ENCODE peak calls at places on chromosomes 4 and X, in five cellular contexts. One of them, this sample, is unnamed.

GRCh38 chr4:51842167-51842553 is 793 bp upstream of the DCUN1D4 start:
- DNase-seq in mesenchymal stem cell: no peak
- DNase-seq in IMR-90: peak
- DNase-seq in H1: no peak
- DNase-seq in neuronal stem cell: no peak
- DNase-seq in this sample: no peak

GRCh38 chrX:103442536-103442901 is 66.2 kb downstream of the BEX3 start:
- DNase-seq in mesenchymal stem cell: no peak
- DNase-seq in neuronal stem cell: no peak
- DNase-seq in IMR-90: peak
- DNase-seq in H1: no peak
- DNase-seq in this sample: no peak

GRCh38 chrX:130805906-130806305 is 97.1 kb downstream of the ENOX2 start:
- DNase-seq in H1: no peak
- DNase-seq in IMR-90: no peak
- DNase-seq in mesenchymal stem cell: no peak
- DNase-seq in neuronal stem cell: no peak
- DNase-seq in this sample: no peak

GRCh38 chrX:19440713-19441112 is 74.6 kb downstream of the MAP3K15 start:
- DNase-seq in neuronal stem cell: no peak
- DNase-seq in mesenchymal stem cell: peak
- DNase-seq in IMR-90: peak
- DNase-seq in H1: no peak
- DNase-seq in this sample: no peak

GRCh38 chr4:81807927-81808672 is 336.4 kb upstream of the RASGEF1B start:
- DNase-seq in H1: no peak
- DNase-seq in IMR-90: no peak
- DNase-seq in neuronal stem cell: no peak
- DNase-seq in mesenchymal stem cell: no peak
- DNase-seq in this sample: peak

GRCh38 chrX:154797006-154797405 is 8.3 kb downstream of the MPP1 start:
- DNase-seq in mesenchymal stem cell: peak
- DNase-seq in neuronal stem cell: no peak
- DNase-seq in IMR-90: no peak
- DNase-seq in H1: no peak
- DNase-seq in this sample: peak

GRCh38 chrX:3651272-3651671 is 62.2 kb downstream of the PRKX start:
- DNase-seq in mesenchymal stem cell: peak
- DNase-seq in neuronal stem cell: no peak
- DNase-seq in H1: no peak
- DNase-seq in IMR-90: peak
- DNase-seq in this sample: peak

GRCh38 chr4:102860928-102861327 is 7.9 kb upstream of the CISD2 start:
- DNase-seq in mesenchymal stem cell: no peak
- DNase-seq in H1: no peak
- DNase-seq in IMR-90: no peak
- DNase-seq in neuronal stem cell: no peak
- DNase-seq in this sample: no peak

GRCh38 chr4:108030332-108030731 is 40.6 kb downstream of the HADH start:
- DNase-seq in H1: peak
- DNase-seq in IMR-90: peak
- DNase-seq in neuronal stem cell: peak
- DNase-seq in mesenchymal stem cell: peak
- DNase-seq in this sample: peak

GRCh38 chr4:184510431-184510830 is 36.1 kb upstream of the IRF2 start:
- DNase-seq in IMR-90: no peak
- DNase-seq in mesenchymal stem cell: no peak
- DNase-seq in H1: no peak
- DNase-seq in neuronal stem cell: no peak
- DNase-seq in this sample: no peak

GRCh38 chrX:147736045-147736444 is 175.7 kb upstream of the FMR1 start:
- DNase-seq in neuronal stem cell: no peak
- DNase-seq in H1: no peak
- DNase-seq in mesenchymal stem cell: no peak
- DNase-seq in IMR-90: no peak
- DNase-seq in this sample: peak

GRCh38 chr4:101114936-101115372 is 232.4 kb downstream of the PPP3CA start:
- DNase-seq in mesenchymal stem cell: peak
- DNase-seq in IMR-90: peak
- DNase-seq in H1: peak
- DNase-seq in neuronal stem cell: peak
- DNase-seq in this sample: peak

GRCh38 chr4:147480502-147480890 is 401 bp upstream of the EDNRA start:
- DNase-seq in neuronal stem cell: no peak
- DNase-seq in H1: no peak
- DNase-seq in mesenchymal stem cell: no peak
- DNase-seq in IMR-90: no peak
- DNase-seq in this sample: no peak
- H3K4me3 ChIP-seq in neuronal stem cell: no peak
- H3K4me3 ChIP-seq in H1: peak
- H3K4me3 ChIP-seq in mesenchymal stem cell: peak
- H3K4me3 ChIP-seq in IMR-90: peak
- H3K4me3 ChIP-seq in this sample: peak

DNA sequence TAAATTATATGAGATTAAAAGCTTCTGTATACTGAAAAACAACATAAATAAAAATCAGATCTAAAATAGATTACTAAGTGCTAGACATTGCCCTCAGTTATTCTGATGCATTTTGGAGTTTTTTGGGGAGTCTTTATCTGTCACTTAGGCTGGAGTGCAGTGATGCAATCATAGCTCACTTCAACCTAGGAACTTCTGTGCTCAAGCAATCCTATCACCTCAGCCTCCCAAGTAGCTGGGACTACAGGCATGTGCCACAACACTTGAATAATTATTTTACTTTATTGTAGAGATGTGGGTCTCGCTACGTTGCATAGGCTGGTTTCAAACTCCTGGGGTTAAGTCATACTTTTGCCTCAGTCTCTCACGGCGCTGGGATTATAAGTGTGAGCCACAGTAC is 31.7 kb downstream of the HSD17B11 start:
- DNase-seq in mesenchymal stem cell: no peak
- DNase-seq in neuronal stem cell: no peak
- DNase-seq in H1: no peak
- DNase-seq in IMR-90: no peak
- DNase-seq in this sample: no peak
- H2BK5ac ChIP-seq in mesenchymal stem cell: no peak
- H2BK5ac ChIP-seq in neuronal stem cell: no peak
- H2BK5ac ChIP-seq in H1: no peak
- H2BK5ac ChIP-seq in IMR-90: no peak
- H2BK5ac ChIP-seq in this sample: no peak

GRCh38 chr4:169268951-169269781 is 1.6 kb downstream of the SH3RF1 start:
- DNase-seq in neuronal stem cell: no peak
- DNase-seq in IMR-90: peak
- DNase-seq in mesenchymal stem cell: peak
- DNase-seq in H1: no peak
- DNase-seq in this sample: no peak

GRCh38 chr4:169266081-169266480 is 4.7 kb downstream of the SH3RF1 start:
- DNase-seq in H1: no peak
- DNase-seq in IMR-90: no peak
- DNase-seq in neuronal stem cell: no peak
- DNase-seq in mesenchymal stem cell: no peak
- DNase-seq in this sample: no peak

GRCh38 chr4:169266661-169267060 is 4.1 kb downstream of the SH3RF1 start:
- DNase-seq in mesenchymal stem cell: no peak
- DNase-seq in IMR-90: no peak
- DNase-seq in H1: no peak
- DNase-seq in neuronal stem cell: no peak
- DNase-seq in this sample: no peak

GRCh38 chr4:169263791-169264392 is 6.9 kb downstream of the SH3RF1 start:
- DNase-seq in mesenchymal stem cell: no peak
- DNase-seq in H1: no peak
- DNase-seq in IMR-90: no peak
- DNase-seq in neuronal stem cell: no peak
- DNase-seq in this sample: no peak

GRCh38 chr4:169267070-169267469 is 3.7 kb downstream of the SH3RF1 start:
- DNase-seq in neuronal stem cell: no peak
- DNase-seq in H1: no peak
- DNase-seq in mesenchymal stem cell: no peak
- DNase-seq in IMR-90: no peak
- DNase-seq in this sample: peak
- H3K4me3 ChIP-seq in neuronal stem cell: no peak
- H3K4me3 ChIP-seq in H1: no peak
- H3K4me3 ChIP-seq in mesenchymal stem cell: peak
- H3K4me3 ChIP-seq in IMR-90: no peak
- H3K4me3 ChIP-seq in this sample: no peak

DNA sequence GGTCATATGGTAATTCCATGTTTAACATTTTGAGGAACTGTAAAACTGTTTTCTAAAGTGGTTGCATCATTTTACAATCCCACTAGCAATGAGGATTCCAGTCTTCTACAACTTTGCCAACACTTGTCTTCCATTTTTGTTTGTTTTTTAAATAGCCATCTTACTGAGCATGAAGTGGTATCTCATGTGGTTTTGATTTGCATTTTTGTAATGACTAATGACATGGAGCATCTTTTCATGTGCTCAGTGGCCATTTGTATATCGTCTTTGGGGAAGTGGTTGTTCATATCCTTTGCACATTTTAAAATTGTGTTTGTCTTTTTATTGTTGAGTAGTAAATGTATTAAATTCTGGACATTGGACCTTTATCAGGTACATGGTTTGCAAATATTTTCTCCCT is 94.8 kb downstream of the TMEM131L start:
- DNase-seq in H1: no peak
- DNase-seq in IMR-90: no peak
- DNase-seq in neuronal stem cell: no peak
- DNase-seq in mesenchymal stem cell: no peak
- DNase-seq in this sample: no peak
- H2BK5ac ChIP-seq in H1: no peak
- H2BK5ac ChIP-seq in IMR-90: no peak
- H2BK5ac ChIP-seq in neuronal stem cell: no peak
- H2BK5ac ChIP-seq in mesenchymal stem cell: no peak
- H2BK5ac ChIP-seq in this sample: no peak

DNA sequence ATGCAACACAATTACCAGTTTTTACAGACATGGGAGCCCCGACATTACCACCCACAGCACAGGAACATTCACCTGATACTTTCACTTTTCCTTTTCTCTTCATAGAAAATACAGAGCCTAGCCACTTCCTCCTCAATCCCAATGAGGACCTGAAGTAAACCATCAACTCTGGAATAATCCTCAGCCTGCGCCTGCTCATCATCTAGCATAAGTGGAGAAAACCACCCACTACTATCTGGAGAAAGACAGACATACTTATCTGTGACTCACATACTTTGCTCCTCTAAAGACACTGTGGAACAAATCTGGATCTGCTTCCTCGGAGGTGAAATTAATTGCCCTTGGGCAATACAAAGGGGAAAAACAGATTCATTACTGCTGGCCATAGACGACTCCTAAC is 47.8 kb downstream of the ZCCHC13 start:
- DNase-seq in IMR-90: peak
- DNase-seq in mesenchymal stem cell: peak
- DNase-seq in H1: no peak
- DNase-seq in neuronal stem cell: no peak
- DNase-seq in this sample: no peak
- H3K4me3 ChIP-seq in IMR-90: no peak
- H3K4me3 ChIP-seq in mesenchymal stem cell: no peak
- H3K4me3 ChIP-seq in H1: no peak
- H3K4me3 ChIP-seq in neuronal stem cell: no peak
- H3K4me3 ChIP-seq in this sample: no peak

GRCh38 chr4:38003628-38004027 is 43.4 kb downstream of the PTTG2 start:
- DNase-seq in neuronal stem cell: no peak
- DNase-seq in mesenchymal stem cell: no peak
- DNase-seq in IMR-90: no peak
- DNase-seq in H1: no peak
- DNase-seq in this sample: no peak

GRCh38 chr4:38003102-38003501 is 42.9 kb downstream of the PTTG2 start:
- DNase-seq in IMR-90: no peak
- DNase-seq in H1: no peak
- DNase-seq in mesenchymal stem cell: no peak
- DNase-seq in neuronal stem cell: no peak
- DNase-seq in this sample: no peak

GRCh38 chr4:38001927-38002326 is 41.7 kb downstream of the PTTG2 start:
- DNase-seq in neuronal stem cell: no peak
- DNase-seq in H1: no peak
- DNase-seq in IMR-90: no peak
- DNase-seq in mesenchymal stem cell: no peak
- DNase-seq in this sample: peak

GRCh38 chr4:38004062-38004461 is 43.9 kb downstream of the PTTG2 start:
- DNase-seq in mesenchymal stem cell: peak
- DNase-seq in H1: no peak
- DNase-seq in IMR-90: peak
- DNase-seq in neuronal stem cell: no peak
- DNase-seq in this sample: peak

DNA sequence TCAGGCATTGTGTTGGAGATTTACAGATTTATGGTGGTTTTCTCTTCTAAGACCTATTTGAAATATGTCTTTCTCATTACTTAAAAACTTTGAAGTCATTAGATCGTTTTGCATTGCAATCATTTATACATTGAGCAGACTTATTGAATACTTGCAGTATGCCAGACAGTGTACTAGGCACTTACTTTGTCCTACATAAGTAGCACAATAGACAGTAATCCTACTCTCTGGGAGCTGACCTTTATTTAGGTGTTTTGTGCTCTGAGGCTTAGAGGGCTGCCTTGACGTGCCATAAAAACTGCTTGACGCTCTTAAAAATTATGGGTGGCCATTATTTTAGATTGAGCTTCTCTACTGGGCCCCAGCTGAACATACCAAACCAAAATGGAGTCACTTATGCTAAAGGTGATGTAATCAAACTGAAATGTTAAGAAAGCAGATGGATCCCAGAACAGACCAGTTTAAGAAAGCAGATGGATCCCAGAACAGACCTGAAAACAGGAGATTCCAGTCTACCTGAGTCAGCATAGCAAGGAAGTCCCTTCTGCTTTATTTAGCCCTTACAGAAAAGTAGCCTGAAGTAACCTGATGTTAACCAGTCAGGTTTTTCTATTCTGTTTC is 42.4 kb downstream of the PTTG2 start:
- DNase-seq in IMR-90: peak
- DNase-seq in mesenchymal stem cell: no peak
- DNase-seq in neuronal stem cell: no peak
- DNase-seq in H1: no peak
- DNase-seq in this sample: peak
- H2BK5ac ChIP-seq in IMR-90: no peak
- H2BK5ac ChIP-seq in mesenchymal stem cell: no peak
- H2BK5ac ChIP-seq in neuronal stem cell: no peak
- H2BK5ac ChIP-seq in H1: peak
- H2BK5ac ChIP-seq in this sample: peak

DNA sequence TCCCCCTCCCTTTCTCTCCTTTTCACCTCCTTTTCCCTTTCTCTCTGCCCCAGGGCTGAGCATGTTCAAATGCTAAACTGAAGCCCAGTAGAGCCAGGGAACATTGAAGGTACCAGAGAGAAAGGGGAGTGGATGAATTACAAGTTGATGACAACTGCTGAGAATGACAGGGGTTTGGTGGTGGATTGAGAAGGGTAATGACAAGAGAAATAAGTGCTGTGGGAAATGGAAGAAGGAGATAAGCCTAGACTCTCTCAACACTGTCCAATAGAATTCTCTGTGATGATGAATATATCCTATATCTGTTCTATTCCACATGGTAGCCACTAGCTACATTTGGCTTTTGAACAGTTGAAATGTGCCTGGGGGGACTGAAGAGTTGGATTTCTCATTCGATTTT is 154.5 kb downstream of the TMEM164 start:
- DNase-seq in IMR-90: no peak
- DNase-seq in mesenchymal stem cell: no peak
- DNase-seq in H1: no peak
- DNase-seq in neuronal stem cell: no peak
- DNase-seq in this sample: no peak
- H3K4me3 ChIP-seq in IMR-90: no peak
- H3K4me3 ChIP-seq in mesenchymal stem cell: no peak
- H3K4me3 ChIP-seq in H1: no peak
- H3K4me3 ChIP-seq in neuronal stem cell: no peak
- H3K4me3 ChIP-seq in this sample: no peak

GRCh38 chrX:56995271-56995994 is at the start of gene SPIN3:
- DNase-seq in neuronal stem cell: peak
- DNase-seq in IMR-90: peak
- DNase-seq in H1: peak
- DNase-seq in mesenchymal stem cell: peak
- DNase-seq in this sample: peak
- H2BK5ac ChIP-seq in neuronal stem cell: no peak
- H2BK5ac ChIP-seq in IMR-90: peak
- H2BK5ac ChIP-seq in H1: no peak
- H2BK5ac ChIP-seq in mesenchymal stem cell: peak
- H2BK5ac ChIP-seq in this sample: no peak